ENCODE peak calls at places on chromosomes 5 and 9, in four cellular contexts. N, P, W and S are unnamed samples.

GRCh38 chr5:147558826-147559225 is 49.0 kb upstream of the DPYSL3 start:
- DNase-seq in P (peak; percentile 86), N (no peak), W (no peak), S (peak; percentile 81)

GRCh38 chr9:81562221-81563019 is 126.9 kb downstream of the TLE1 start:
- DNase-seq in N (no peak), P (peak; percentile 91), W (no peak), S (peak; percentile 82)

GRCh38 chr5:90022711-90023053 is 386.9 kb downstream of the CETN3 start:
- DNase-seq in N (no peak), W (no peak), P (no peak), S (no peak)

GRCh38 chr5:83472213-83472507 is 616 bp downstream of the VCAN start:
- DNase-seq in P (no peak), N (no peak), W (no peak), S (no peak)

GRCh38 chr5:14440223-14440597 is 141.4 kb upstream of the OTULINL start:
- DNase-seq in W (no peak), P (no peak), N (no peak), S (no peak)

GRCh38 chr5:51382759-51383493 is at the start of gene ISL1:
- DNase-seq in W (no peak), P (peak; percentile 90), N (no peak), S (peak; percentile 55)

GRCh38 chr9:126723807-126724172 is 81.0 kb upstream of the ZBTB43 start:
- DNase-seq in N (no peak), W (no peak), P (no peak), S (no peak)

GRCh38 chr5:139967353-139967752 is 75.7 kb downstream of the NRG2 start:
- DNase-seq in N (no peak), W (no peak), P (no peak), S (no peak)

GRCh38 chr5:38540348-38540747 is 16.1 kb downstream of the LIFR start:
- DNase-seq in W (no peak), P (peak; percentile 12), N (no peak), S (no peak)

GRCh38 chr5:165143727-165144210 is 1638.3 kb downstream of the MAT2B start:
- DNase-seq in W (no peak), N (no peak), P (no peak), S (no peak)
- TF ChIP-seq FOS in W (no peak), N (no peak), P (no peak), S (no peak)

GRCh38 chr9:35649431-35650340 is 1.0 kb downstream of the SIT1 start:
- DNase-seq in N (peak; percentile 28), P (no peak), W (no peak), S (no peak)
- TF ChIP-seq CTCF in N (no peak), P (no peak), W (no peak), S (no peak)

GRCh38 chr5:53167836-53168235 is 58.3 kb upstream of the MOCS2 start:
- DNase-seq in P (peak; percentile 12), W (no peak), N (no peak), S (peak; percentile 39)
- TF ChIP-seq FOS in P (no peak), W (no peak), N (no peak), S (no peak)

DNA sequence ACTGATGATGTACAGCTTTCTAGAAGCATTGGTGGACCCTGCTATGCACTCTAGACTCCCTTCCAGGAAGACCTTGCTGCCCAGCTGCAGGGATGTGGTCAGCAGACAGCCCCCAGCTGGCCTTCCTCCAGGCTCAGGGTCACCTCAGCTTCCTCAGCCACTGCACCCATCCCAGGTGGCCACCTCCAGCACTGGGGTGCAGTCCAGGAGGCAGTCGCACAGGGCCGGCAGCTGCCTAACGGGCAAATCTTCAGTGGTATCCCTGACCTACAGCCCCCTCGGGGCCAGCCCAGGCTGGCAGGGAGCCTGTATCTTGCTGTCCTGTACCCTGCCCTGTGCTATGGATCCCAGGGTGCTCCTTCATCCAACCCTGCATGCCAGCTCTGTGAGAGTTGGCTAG is 81.8 kb downstream of the GADD45G start:
- DNase-seq in N (no peak), W (no peak), P (no peak), S (no peak)
- TF ChIP-seq CTCF in N (no peak), W (no peak), P (no peak), S (no peak)

DNA sequence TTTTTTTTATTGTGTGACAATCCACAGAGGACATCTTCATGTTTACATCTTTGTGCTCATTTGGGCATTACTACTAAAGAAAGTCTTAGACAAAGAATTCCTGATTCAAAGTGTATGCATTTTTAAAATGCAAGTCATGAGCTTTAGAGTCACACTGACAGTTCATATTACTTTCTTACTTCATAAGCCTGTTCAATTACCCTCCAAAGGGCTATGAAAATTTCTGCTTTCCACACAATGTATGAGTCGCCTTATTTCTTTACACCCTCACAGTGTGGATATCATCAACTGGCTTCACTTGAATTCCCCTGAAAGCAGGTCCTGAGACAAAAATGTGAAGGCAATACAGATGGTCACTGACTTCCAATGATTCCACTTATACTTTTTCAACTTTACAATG is 280.4 kb upstream of the PTGER4 start:
- DNase-seq in N (no peak), P (no peak), W (no peak), S (peak; percentile 71)
- TF ChIP-seq FOS in N (no peak), P (no peak), W (no peak), S (no peak)

DNA sequence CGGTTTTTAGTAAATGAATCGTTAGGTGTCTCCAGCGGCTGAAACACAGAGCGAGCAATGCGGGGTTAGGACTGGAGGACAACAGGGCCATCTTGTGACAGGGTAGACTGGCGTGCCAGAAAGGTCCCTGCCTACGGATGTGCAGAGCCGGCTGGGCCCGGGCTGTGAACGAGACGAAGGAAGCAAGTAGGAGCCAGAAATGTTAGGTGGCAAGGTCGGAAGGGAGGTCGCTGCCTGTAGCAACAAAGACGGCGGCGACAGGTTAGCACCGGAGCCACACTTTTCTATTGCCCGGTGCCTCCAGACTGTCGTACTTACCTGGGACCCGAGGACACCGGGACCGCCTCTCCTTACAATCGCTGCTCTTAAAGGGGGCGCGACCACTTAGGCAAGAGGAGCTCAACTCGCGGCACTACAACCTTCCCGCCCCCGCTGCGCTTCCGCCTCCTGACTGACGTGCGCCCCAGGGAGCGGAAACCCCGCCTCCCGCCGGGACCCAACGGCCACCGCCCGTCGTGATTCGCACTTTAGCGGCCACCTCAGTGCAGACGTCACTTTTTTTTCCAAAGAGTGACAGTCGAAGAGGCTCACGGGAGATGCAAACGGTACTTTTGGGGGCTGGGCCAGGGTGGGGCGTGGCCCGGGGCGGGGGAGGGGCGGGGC is at the start of gene INIP:
- DNase-seq in P (peak; percentile 98), W (peak; percentile 87), N (peak; percentile 97), S (peak; percentile 95)
- TF ChIP-seq CTCF in P (no peak), W (peak; percentile 26), N (peak; percentile 32), S (peak; percentile 16)

DNA sequence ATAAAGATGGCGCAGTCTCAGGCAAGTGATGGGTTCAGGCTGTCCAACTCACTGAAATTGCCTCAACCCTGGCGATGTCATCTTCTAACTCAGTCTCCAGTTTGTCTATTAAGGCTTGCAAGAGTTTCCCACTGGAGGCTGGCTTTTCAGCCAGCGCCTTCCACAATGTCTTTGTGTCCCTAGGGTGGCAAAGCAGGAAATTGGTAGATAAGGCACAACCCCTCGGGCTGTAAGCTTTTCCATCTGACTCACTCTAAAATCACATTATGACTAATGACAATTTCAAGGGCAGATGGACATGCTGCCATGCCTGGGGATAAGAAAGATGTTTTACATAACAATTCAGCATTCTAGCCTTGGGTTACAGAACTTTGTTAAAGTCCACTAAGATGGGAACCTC is 61.9 kb downstream of the MROH2B start:
- DNase-seq in W (no peak), P (peak; percentile 7), N (no peak), S (peak; percentile 32)
- TF ChIP-seq FOS in W (no peak), P (no peak), N (no peak), S (no peak)

GRCh38 chr9:87107072-87107471 is 159.8 kb upstream of the GAS1 start:
- DNase-seq in P (peak; percentile 5), W (no peak), N (no peak), S (peak; percentile 29)
- TF ChIP-seq CTCF in P (no peak), W (peak; percentile 37), N (no peak), S (no peak)

GRCh38 chr9:132804576-132805295 is 73.3 kb downstream of the AK8 start:
- DNase-seq in P (no peak), W (no peak), N (no peak), S (no peak)

GRCh38 chr9:132800038-132800648 is 77.9 kb downstream of the AK8 start:
- DNase-seq in N (peak; percentile 65), P (peak; percentile 57), W (no peak), S (peak; percentile 63)

GRCh38 chr9:132798817-132799790 is 79.0 kb downstream of the AK8 start:
- DNase-seq in W (no peak), N (peak; percentile 82), P (peak; percentile 15), S (no peak)

GRCh38 chr9:132801659-132802058 is 76.4 kb downstream of the AK8 start:
- DNase-seq in P (no peak), N (no peak), W (no peak), S (no peak)

GRCh38 chr9:132802121-132802795 is 75.8 kb downstream of the AK8 start:
- DNase-seq in W (no peak), P (no peak), N (no peak), S (no peak)
- TF ChIP-seq FOS in W (no peak), P (no peak), N (no peak), S (no peak)

GRCh38 chr5:177302354-177303110 is 987 bp downstream of the RAB24 start:
- DNase-seq in N (peak; percentile 32), W (no peak), P (no peak), S (peak; percentile 10)
- TF ChIP-seq CTCF in N (peak; percentile 61), W (no peak), P (no peak), S (peak; percentile 6)